ENCODE peak calls at places on chromosomes 6 and 20, in six cellular contexts. T is HFF-Myc, S is GM20000, O is NCI-H1930, E is HTR-8/SVneo, V is fibroblast of pulmonary artery. Q is an unnamed sample.

GRCh38 chr20:24892931-24893330 is 56.1 kb upstream of the CST7 start:
- DNase-seq in T (no peak), S (no peak), O (no peak), E (no peak), V (no peak), Q (no peak)

GRCh38 chr6:35810831-35811698 is 5.9 kb downstream of the LHFPL5 start:
- DNase-seq in T (peak), S (no peak), O (no peak), E (no peak), V (peak), Q (peak)

GRCh38 chr6:2507638-2508037 is 243.1 kb downstream of the MYLK4 start:
- DNase-seq in T (no peak), S (no peak), O (no peak), E (no peak), V (no peak), Q (no peak)

GRCh38 chr6:116764961-116765841 is at the start of gene FAM162B:
- DNase-seq in T (no peak), S (no peak), O (no peak), E (peak), V (peak), Q (peak)

GRCh38 chr6:17419189-17419575 is 25.8 kb downstream of the CAP2 start:
- DNase-seq in T (no peak), S (no peak), O (no peak), E (no peak), V (peak), Q (no peak)

GRCh38 chr6:119209452-119210205 is 131.2 kb upstream of the FAM184A start:
- DNase-seq in T (no peak), S (no peak), O (no peak), E (no peak), V (peak), Q (no peak)

GRCh38 chr20:12243327-12243726 is 325.6 kb downstream of the BTBD3 start:
- DNase-seq in T (no peak), S (no peak), O (no peak), E (no peak), V (no peak), Q (no peak)

GRCh38 chr20:49787371-49788357 is 25.0 kb upstream of the SLC9A8 start:
- DNase-seq in T (no peak), S (no peak), O (no peak), E (no peak), V (no peak), Q (no peak)

Q was measured in endothelial cell of umbilical vein.